ENCODE peak calls at places on chromosomes 13 and 19, in four cellular contexts. A is heart left ventricle, L is foreskin fibroblast, Y is astrocyte of the spinal cord. K is an unnamed sample.

GRCh38 chr19:916645-917322 is 349 bp upstream of the KISS1R start:
- DNase-seq in A (no peak), L (no peak), Y (no peak), K (no peak)

GRCh38 chr13:24644051-24644450 is 36.2 kb upstream of the ATP12A start:
- DNase-seq in A (no peak), L (peak; percentile 24), Y (peak; percentile 40), K (peak; percentile 27)

GRCh38 chr19:6209233-6209632 is 70.5 kb downstream of the MLLT1 start:
- DNase-seq in A (no peak), L (no peak), Y (no peak), K (no peak)

GRCh38 chr13:70849267-70849666 is 741.0 kb upstream of the KLHL1 start:
- DNase-seq in A (no peak), L (no peak), Y (no peak), K (no peak)

GRCh38 chr13:26051231-26052135 is at the start of gene SHISA2:
- DNase-seq in A (peak; percentile 33), L (no peak), Y (peak; percentile 78), K (peak; percentile 38)

GRCh38 chr19:16836115-16836905 is 7.1 kb downstream of the SIN3B start:
- DNase-seq in A (peak; percentile 45), L (no peak), Y (no peak), K (no peak)

GRCh38 chr13:100789025-100789424 is 114.4 kb upstream of the TMTC4 start:
- DNase-seq in A (no peak), L (no peak), Y (no peak), K (no peak)

GRCh38 chr13:108779308-108779707 is 149.9 kb downstream of the MYO16 start:
- DNase-seq in A (no peak), L (no peak), Y (no peak), K (no peak)

GRCh38 chr13:95154441-95154886 is 146.8 kb downstream of the ABCC4 start:
- DNase-seq in A (no peak), L (peak; percentile 20), Y (no peak), K (no peak)

GRCh38 chr13:104385409-104385808 is 1319.2 kb upstream of the SLC10A2 start:
- DNase-seq in A (no peak), L (peak; percentile 1), Y (peak; percentile 69), K (peak; percentile 58)

GRCh38 chr19:45638930-45639729 is at the start of gene EML2:
- DNase-seq in A (peak; percentile 57), L (peak; percentile 17), Y (peak; percentile 28), K (no peak)

GRCh38 chr19:41415154-41415571 is 12.0 kb downstream of the B3GNT8 start:
- DNase-seq in A (no peak), L (no peak), Y (no peak), K (no peak)

GRCh38 chr19:16018801-16019551 is 57.3 kb upstream of the TPM4 start:
- DNase-seq in A (no peak), L (no peak), Y (no peak), K (no peak)

GRCh38 chr19:5079410-5079774 is 110.5 kb downstream of the KDM4B start:
- DNase-seq in A (no peak), L (no peak), Y (no peak), K (no peak)

GRCh38 chr13:78022164-78022877 is 103.7 kb upstream of the EDNRB start:
- DNase-seq in A (peak; percentile 32), L (no peak), Y (peak; percentile 48), K (peak; percentile 11)

GRCh38 chr19:10961763-10962536 is 1.1 kb downstream of the SMARCA4 start:
- DNase-seq in A (no peak), L (no peak), Y (peak; percentile 23), K (no peak)

GRCh38 chr13:33462109-33462508 is 176.6 kb upstream of the STARD13 start:
- DNase-seq in A (no peak), L (no peak), Y (no peak), K (no peak)

GRCh38 chr13:100473493-100474044 is 115.0 kb downstream of the GGACT start:
- DNase-seq in A (no peak), L (no peak), Y (no peak), K (no peak)

GRCh38 chr19:58395979-58396627 is 647 bp downstream of the RNF225 start:
- DNase-seq in A (no peak), L (no peak), Y (no peak), K (no peak)

GRCh38 chr19:55478364-55478763 is 1.9 kb downstream of the ZNF628 start:
- DNase-seq in A (peak; percentile 25), L (no peak), Y (no peak), K (no peak)

GRCh38 chr19:13883665-13884064 is 6.7 kb downstream of the NANOS3 start:
- DNase-seq in A (no peak), L (no peak), Y (no peak), K (no peak)

GRCh38 chr19:30092721-30093569 is 150.9 kb downstream of the URI1 start:
- DNase-seq in A (no peak), L (no peak), Y (no peak), K (no peak)

GRCh38 chr13:80010286-80010831 is 330.6 kb downstream of the SPRY2 start:
- DNase-seq in A (no peak), L (no peak), Y (no peak), K (no peak)

GRCh38 chr13:24149306-24150032 is 11.1 kb upstream of the SPATA13 start:
- DNase-seq in A (no peak), L (no peak), Y (no peak), K (peak; percentile 47)

GRCh38 chr13:90222758-90223157 is 1124.7 kb upstream of the MIR17HG start:
- DNase-seq in A (no peak), L (no peak), Y (no peak), K (no peak)

GRCh38 chr13:101590479-101590878 is 138.0 kb downstream of the ITGBL1 start:
- DNase-seq in A (no peak), L (no peak), Y (no peak), K (no peak)

GRCh38 chr19:17902701-17903100 is 30.1 kb upstream of the CCDC124 start:
- DNase-seq in A (no peak), L (peak; percentile 28), Y (peak; percentile 39), K (peak; percentile 3)

GRCh38 chr19:43482193-43482592 is 16.8 kb upstream of the LYPD3 start:
- DNase-seq in A (no peak), L (no peak), Y (no peak), K (no peak)

GRCh38 chr13:94080527-94080926 is 399.0 kb downstream of the DCT start:
- DNase-seq in A (no peak), L (no peak), Y (no peak), K (no peak)

GRCh38 chr13:29581666-29582065 is 13.8 kb downstream of the SLC7A1 start:
- DNase-seq in A (no peak), L (no peak), Y (no peak), K (no peak)

GRCh38 chr19:16369664-16370576 is 45.3 kb downstream of the KLF2 start:
- DNase-seq in A (peak; percentile 21), L (no peak), Y (no peak), K (no peak)

GRCh38 chr13:106690779-106691178 is 122.8 kb upstream of the ARGLU1 start:
- DNase-seq in A (no peak), L (no peak), Y (no peak), K (no peak)

GRCh38 chr19:55466246-55466614 is 1.7 kb upstream of the C19orf85 start:
- DNase-seq in A (no peak), L (no peak), Y (no peak), K (no peak)

GRCh38 chr13:80345771-80346510 is 5.0 kb upstream of the SPRY2 start:
- DNase-seq in A (no peak), L (no peak), Y (no peak), K (no peak)

GRCh38 chr13:113399755-113400149 is 35.8 kb upstream of the GRTP1 start:
- DNase-seq in A (no peak), L (no peak), Y (no peak), K (no peak)

GRCh38 chr13:113884821-113885220 is 20.9 kb upstream of the GAS6 start:
- DNase-seq in A (no peak), L (no peak), Y (no peak), K (no peak)

GRCh38 chr13:71632721-71633120 is 234.3 kb downstream of the DACH1 start:
- DNase-seq in A (no peak), L (no peak), Y (no peak), K (no peak)

GRCh38 chr19:46716013-46716671 is 772 bp downstream of the PRKD2 start:
- DNase-seq in A (no peak), L (no peak), Y (no peak), K (no peak)
- TF ChIP-seq CTCF in A (no peak), L (no peak), Y (no peak), K (no peak)

GRCh38 chr19:8986296-8986695 is 23.9 kb downstream of the MUC16 start:
- DNase-seq in A (no peak), L (no peak), Y (no peak), K (no peak)

GRCh38 chr19:8988204-8988603 is 22.0 kb downstream of the MUC16 start:
- DNase-seq in A (no peak), L (no peak), Y (no peak), K (no peak)
- TF ChIP-seq CTCF in A (no peak), L (no peak), Y (no peak), K (no peak)

GRCh38 chr13:51826606-51827005 is 18.4 kb downstream of the TMEM272 start:
- DNase-seq in A (peak; percentile 80), L (no peak), Y (no peak), K (no peak)

GRCh38 chr13:51827254-51827653 is 17.7 kb downstream of the TMEM272 start:
- DNase-seq in A (no peak), L (no peak), Y (no peak), K (no peak)

GRCh38 chr13:51823861-51824260 is 19.9 kb upstream of the DHRS12 start:
- DNase-seq in A (no peak), L (no peak), Y (no peak), K (no peak)

GRCh38 chr13:51825165-51825592 is 19.8 kb downstream of the TMEM272 start:
- DNase-seq in A (no peak), L (no peak), Y (no peak), K (no peak)

GRCh38 chr13:51825681-51826254 is 19.2 kb downstream of the TMEM272 start:
- DNase-seq in A (no peak), L (no peak), Y (no peak), K (no peak)
- TF ChIP-seq CTCF in A (no peak), L (no peak), Y (no peak), K (no peak)

DNA sequence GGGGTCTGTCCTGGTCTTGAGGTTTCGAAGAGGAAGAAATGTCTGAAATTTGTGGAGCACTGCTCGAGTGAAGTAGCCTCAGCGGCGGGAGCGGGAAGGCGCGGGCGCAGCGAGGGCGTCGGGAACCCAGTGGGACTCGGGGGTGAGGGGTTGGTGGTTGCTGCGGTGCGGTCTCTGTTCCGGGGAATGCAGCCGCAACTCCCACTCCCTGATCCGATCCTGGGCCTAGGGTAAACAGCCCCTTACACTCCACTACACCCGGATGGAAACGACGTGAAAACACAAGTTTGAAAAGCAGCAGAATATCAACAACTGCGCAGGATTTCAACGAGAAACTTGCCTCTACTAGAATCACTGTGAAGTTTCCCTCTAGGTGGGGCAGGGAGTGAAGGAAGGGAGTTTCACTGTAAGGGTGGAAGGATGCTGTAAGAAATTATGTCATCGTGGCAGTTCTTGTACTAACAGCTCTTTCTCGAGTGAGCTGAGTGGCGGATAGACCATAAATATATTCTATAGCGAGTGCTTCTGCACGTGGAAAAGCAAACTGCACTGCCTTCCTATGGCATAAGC is 2.0 kb upstream of the KLF12 start:
- DNase-seq in A (peak; percentile 41), L (no peak), Y (peak; percentile 76), K (no peak)
- TF ChIP-seq CTCF in A (no peak), L (peak; percentile 16), Y (peak; percentile 28), K (peak; percentile 16)

GRCh38 chr19:44585371-44586141 is 27.8 kb upstream of the IGSF23 start:
- DNase-seq in A (no peak), L (no peak), Y (peak; percentile 39), K (no peak)
- TF ChIP-seq CTCF in A (no peak), L (no peak), Y (no peak), K (peak; percentile 15)

GRCh38 chr19:19562665-19563347 is 24.7 kb downstream of the CILP2 start:
- DNase-seq in A (no peak), L (no peak), Y (no peak), K (no peak)
- TF ChIP-seq CTCF in A (no peak), L (no peak), Y (no peak), K (peak; percentile 4)

K was measured in astrocyte of the cerebellum.